ENCODE peak calls at places on chromosome 2, in ten cellular contexts. J, Q, G, P, I, U, K, D, E and S are unnamed samples.

GRCh38 chr2:184049566-184049965 is 548.8 kb upstream of the ZNF804A start:
- DNase-seq in J (no peak), Q (no peak), G (no peak), P (no peak), I (no peak), U (no peak), K (no peak), D (no peak), E (no peak), S (no peak)

GRCh38 chr2:27915191-27915590 is 24.7 kb downstream of the BABAM2 start:
- DNase-seq in J (no peak), Q (no peak), G (no peak), P (no peak), I (no peak), U (no peak), K (no peak), D (no peak), E (no peak), S (no peak)

GRCh38 chr2:160635488-160635887 is 141.9 kb upstream of the RBMS1 start:
- DNase-seq in J (no peak), Q (no peak), G (no peak), P (no peak), I (no peak), U (no peak), K (no peak), D (no peak), E (no peak), S (peak; percentile 93)

GRCh38 chr2:37376421-37377186 is 32.2 kb downstream of the QPCT start:
- DNase-seq in J (peak; percentile 95), Q (no peak), G (peak; percentile 60), P (peak; percentile 95), I (no peak), U (no peak), K (peak; percentile 65), D (peak; percentile 98), E (peak; percentile 81), S (peak; percentile 97)

GRCh38 chr2:32680937-32681336 is 53.1 kb downstream of the TTC27 start:
- DNase-seq in J (peak; percentile 26), Q (no peak), G (no peak), P (no peak), I (no peak), U (no peak), K (no peak), D (no peak), E (no peak), S (peak; percentile 39)

GRCh38 chr2:197858607-197859140 is 54.3 kb downstream of the PLCL1 start:
- DNase-seq in J (no peak), Q (no peak), G (no peak), P (no peak), I (no peak), U (no peak), K (no peak), D (no peak), E (no peak), S (no peak)

GRCh38 chr2:234422242-234422641 is 74.6 kb downstream of the ARL4C start:
- DNase-seq in J (peak; percentile 96), Q (no peak), G (peak; percentile 82), P (no peak), I (peak; percentile 76), U (no peak), K (peak; percentile 76), D (no peak), E (peak; percentile 2), S (peak; percentile 93)

GRCh38 chr2:28643324-28643723 is 108.3 kb upstream of the PPP1CB start:
- DNase-seq in J (peak; percentile 81), Q (no peak), G (no peak), P (no peak), I (peak; percentile 81), U (no peak), K (no peak), D (no peak), E (no peak), S (no peak)

DNA sequence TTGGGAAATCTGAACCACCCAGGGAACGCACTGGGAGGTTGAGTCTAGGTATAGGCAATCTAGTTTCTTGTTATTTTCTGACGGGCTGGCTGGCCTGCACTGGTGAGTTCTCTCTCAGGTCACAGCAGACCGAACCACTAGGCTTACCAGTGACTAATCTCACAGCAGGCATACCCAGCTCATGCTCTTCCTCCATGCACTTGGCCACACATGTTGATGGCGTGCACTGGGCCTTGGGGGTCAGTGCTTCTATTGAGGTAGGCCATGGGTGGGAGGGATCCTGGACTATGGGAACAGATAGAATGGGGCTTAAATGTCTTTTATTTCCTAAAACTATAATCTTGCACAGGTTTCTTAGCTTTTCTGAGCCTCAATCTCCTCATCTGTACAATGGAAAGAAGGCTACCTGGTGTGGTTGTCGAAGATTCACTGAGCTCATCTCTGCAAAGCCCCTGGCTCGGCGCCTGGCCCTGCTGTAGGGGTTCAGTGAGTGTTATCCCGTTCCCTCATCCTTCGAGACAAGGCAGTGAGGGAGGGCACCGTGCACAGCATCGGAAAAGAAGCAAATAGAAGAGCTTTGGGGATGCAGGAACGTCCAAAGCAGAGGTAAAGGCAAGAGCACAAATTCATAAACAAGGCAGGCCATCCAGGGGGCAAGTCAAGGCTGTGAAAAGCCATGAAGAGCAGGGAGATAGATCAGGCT is 41.3 kb upstream of the ATG16L1 start:
- DNase-seq in J (peak; percentile 10), Q (no peak), G (no peak), P (no peak), I (no peak), U (no peak), K (no peak), D (no peak), E (no peak), S (peak; percentile 12)
- H3K9me2 ChIP-seq in J (no peaks in the 10 kb centered on the region), Q (no peaks in the 10 kb centered on the region), G (no peaks in the 10 kb centered on the region), P (no peaks in the 10 kb centered on the region), I (no peaks in the 10 kb centered on the region), U (no peaks in the 10 kb centered on the region), K (no peaks in the 10 kb centered on the region), D (no peaks in the 10 kb centered on the region), E (no peaks in the 10 kb centered on the region), S (no peaks in the 10 kb centered on the region)

GRCh38 chr2:224114428-224114827 is 75.3 kb upstream of the SERPINE2 start:
- DNase-seq in J (no peak), Q (no peak), G (no peak), P (no peak), I (no peak), U (no peak), K (no peak), D (no peak), E (no peak), S (no peak)

GRCh38 chr2:224106794-224107193 is 67.7 kb upstream of the SERPINE2 start:
- DNase-seq in J (no peak), Q (no peak), G (no peak), P (no peak), I (no peak), U (no peak), K (no peak), D (no peak), E (no peak), S (no peak)

GRCh38 chr2:224111576-224111975 is 72.5 kb upstream of the SERPINE2 start:
- DNase-seq in J (peak; percentile 70), Q (no peak), G (peak; percentile 31), P (no peak), I (no peak), U (no peak), K (no peak), D (no peak), E (no peak), S (peak; percentile 80)

GRCh38 chr2:224109710-224110109 is 70.6 kb upstream of the SERPINE2 start:
- DNase-seq in J (no peak), Q (no peak), G (no peak), P (no peak), I (no peak), U (no peak), K (no peak), D (no peak), E (no peak), S (no peak)

GRCh38 chr2:224110811-224111210 is 71.7 kb upstream of the SERPINE2 start:
- DNase-seq in J (no peak), Q (no peak), G (no peak), P (no peak), I (no peak), U (no peak), K (no peak), D (no peak), E (no peak), S (no peak)
- H3K9me2 ChIP-seq in J (no peaks in the 10 kb centered on the region), Q (no peaks in the 10 kb centered on the region), G (peaks cover under 1% of the 10 kb centered on the region), P (no peaks in the 10 kb centered on the region), I (no peaks in the 10 kb centered on the region), U (peaks cover 26% of the 10 kb centered on the region), K (no peaks in the 10 kb centered on the region), D (no peaks in the 10 kb centered on the region), E (no peaks in the 10 kb centered on the region), S (no peaks in the 10 kb centered on the region)

GRCh38 chr2:237179161-237179560 is 93.5 kb downstream of the COPS8 start:
- DNase-seq in J (no peak), Q (no peak), G (no peak), P (no peak), I (no peak), U (no peak), K (no peak), D (no peak), E (no peak), S (no peak)

GRCh38 chr2:237178396-237178795 is 92.7 kb downstream of the COPS8 start:
- DNase-seq in J (peak; percentile 94), Q (no peak), G (no peak), P (no peak), I (no peak), U (no peak), K (no peak), D (no peak), E (no peak), S (peak; percentile 78)

GRCh38 chr2:237180225-237180624 is 94.5 kb downstream of the COPS8 start:
- DNase-seq in J (no peak), Q (no peak), G (no peak), P (no peak), I (no peak), U (no peak), K (no peak), D (no peak), E (no peak), S (no peak)

GRCh38 chr2:237177052-237177451 is 91.4 kb downstream of the COPS8 start:
- DNase-seq in J (no peak), Q (no peak), G (no peak), P (no peak), I (peak; percentile 45), U (no peak), K (no peak), D (no peak), E (no peak), S (no peak)

DNA sequence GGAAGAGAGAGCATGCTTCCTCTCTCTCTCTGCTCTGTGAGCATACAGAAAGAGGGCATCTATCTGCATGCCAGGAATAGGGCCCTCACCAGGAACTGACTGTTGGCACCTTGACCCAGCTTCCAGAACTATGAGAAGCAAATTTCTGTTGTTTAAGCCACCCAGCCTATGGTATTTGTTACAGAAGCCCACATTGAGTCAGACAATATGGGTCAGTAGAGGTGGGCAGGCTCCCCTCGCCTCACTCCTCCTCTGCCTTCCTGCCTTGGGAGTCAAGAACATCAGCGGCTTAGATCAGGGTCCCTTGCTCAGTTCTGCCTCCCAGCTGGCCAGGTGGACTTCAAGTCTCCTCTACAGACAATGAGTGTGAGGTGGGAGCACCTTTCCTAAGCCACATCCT is 92.3 kb downstream of the COPS8 start:
- DNase-seq in J (no peak), Q (no peak), G (no peak), P (no peak), I (no peak), U (no peak), K (no peak), D (no peak), E (no peak), S (no peak)
- H3K9me2 ChIP-seq in J (no peaks in the 10 kb centered on the region), Q (no peaks in the 10 kb centered on the region), G (no peaks in the 10 kb centered on the region), P (no peaks in the 10 kb centered on the region), I (no peaks in the 10 kb centered on the region), U (no peaks in the 10 kb centered on the region), K (no peaks in the 10 kb centered on the region), D (no peaks in the 10 kb centered on the region), E (no peaks in the 10 kb centered on the region), S (no peaks in the 10 kb centered on the region)

GRCh38 chr2:120884406-120885290 is 149.0 kb downstream of the GLI2 start:
- DNase-seq in J (no peak), Q (no peak), G (no peak), P (no peak), I (no peak), U (no peak), K (no peak), D (no peak), E (no peak), S (no peak)

GRCh38 chr2:120881981-120882788 is 146.5 kb downstream of the GLI2 start:
- DNase-seq in J (no peak), Q (peak; percentile 90), G (no peak), P (no peak), I (no peak), U (no peak), K (no peak), D (no peak), E (no peak), S (no peak)

GRCh38 chr2:120885311-120885710 is 149.6 kb downstream of the GLI2 start:
- DNase-seq in J (no peak), Q (peak; percentile 57), G (no peak), P (no peak), I (no peak), U (no peak), K (no peak), D (peak; percentile 16), E (peak; percentile 45), S (no peak)

GRCh38 chr2:120885749-120886148 is 150.1 kb downstream of the GLI2 start:
- DNase-seq in J (no peak), Q (no peak), G (no peak), P (no peak), I (no peak), U (no peak), K (no peak), D (no peak), E (peak; percentile 46), S (no peak)

DNA sequence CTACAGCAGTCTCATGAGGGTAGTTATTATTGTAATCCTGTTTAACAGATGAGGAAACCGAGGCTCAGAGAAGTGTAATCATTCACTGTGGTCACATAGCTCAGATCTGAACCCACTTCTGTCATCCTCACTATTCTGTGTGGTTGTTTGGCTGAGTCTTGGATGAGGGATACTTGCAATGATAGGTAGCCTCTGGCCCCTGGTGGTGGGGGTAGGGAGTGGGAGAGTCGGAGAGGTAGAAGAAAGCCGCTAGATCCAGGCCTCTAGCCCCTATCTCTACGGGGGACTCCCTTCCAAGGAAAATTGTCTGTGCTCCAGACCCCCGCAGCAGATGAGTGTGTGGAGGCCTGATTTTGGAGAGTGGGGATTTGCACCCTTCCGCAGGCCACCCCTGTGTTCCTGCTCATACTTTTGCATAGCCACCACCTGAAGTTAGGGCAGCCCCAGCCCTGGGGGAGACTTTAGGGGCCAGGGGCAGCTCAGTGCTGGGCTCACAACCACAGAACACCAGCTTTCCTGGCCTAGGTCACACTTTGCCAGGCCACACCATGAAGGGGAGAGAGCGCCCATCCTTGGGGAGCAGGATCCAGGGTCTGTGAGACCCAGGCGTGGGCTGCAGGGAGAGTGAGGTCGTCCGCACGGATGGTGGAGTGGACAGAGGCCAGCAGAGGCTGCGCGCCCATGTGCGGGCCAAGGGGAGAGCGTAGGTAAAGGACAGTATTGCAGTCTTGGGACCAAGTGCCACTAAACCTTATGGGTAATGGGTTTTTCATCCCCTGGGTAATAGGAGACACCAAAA is 148.1 kb downstream of the GLI2 start:
- DNase-seq in J (no peak), Q (no peak), G (no peak), P (no peak), I (no peak), U (peak; percentile 67), K (no peak), D (no peak), E (no peak), S (no peak)
- H3K9me2 ChIP-seq in J (no peaks in the 10 kb centered on the region), Q (no peaks in the 10 kb centered on the region), G (no peaks in the 10 kb centered on the region), P (no peaks in the 10 kb centered on the region), I (no peaks in the 10 kb centered on the region), U (no peaks in the 10 kb centered on the region), K (no peaks in the 10 kb centered on the region), D (no peaks in the 10 kb centered on the region), E (no peaks in the 10 kb centered on the region), S (no peaks in the 10 kb centered on the region)